ENCODE peak calls at places on chromosomes 16 and 17, in seven cellular contexts. W is stimulated activated CD4-positive, alpha-beta T cell treated with anti-CD3 and anti-CD28 coated beads, Interleukin-1b, Interleukin-23, amount 100 ng/mL, for 1 hour; D is Calu3; Q is HTR-8/SVneo; J is nucleus accumbens; N is colonic mucosa; B is activated CD4-positive, CD25-positive, alpha-beta regulatory T cell. O is an unnamed sample.

GRCh38 chr17:70454908-70455307 is 285.6 kb downstream of the KCNJ2 start:
- DNase-seq in W (no peak), D (no peak), Q (no peak), J (no peak), N (no peak), B (no peak), O (no peak)

GRCh38 chr16:88393571-88393970 is 10.8 kb downstream of the ZNF469 start:
- DNase-seq in W (no peak), D (no peak), Q (no peak), J (no peak), N (no peak), B (no peak), O (no peak)

GRCh38 chr16:56258508-56259424 is 67.5 kb downstream of the GNAO1 start:
- DNase-seq in W (no peak), D (no peak), Q (no peak), J (no peak), N (no peak), B (no peak), O (no peak)

GRCh38 chr17:1992541-1992940 is 32.6 kb downstream of the RTN4RL1 start:
- DNase-seq in W (no peak), D (no peak), Q (no peak), J (no peak), N (no peak), B (no peak), O (no peak)

GRCh38 chr16:62692685-62693084 is 656.4 kb upstream of the CDH8 start:
- DNase-seq in W (no peak), D (no peak), Q (no peak), J (no peak), N (no peak), B (no peak), O (no peak)

GRCh38 chr16:58332997-58333700 is 38.3 kb upstream of the PRSS54 start:
- DNase-seq in W (no peak), D (no peak), Q (no peak), J (no peak), N (no peak), B (no peak), O (no peak)

GRCh38 chr17:64635647-64636305 is 26.3 kb downstream of the SMURF2 start:
- DNase-seq in W (no peak), D (no peak), Q (no peak), J (no peak), N (no peak), B (no peak), O (no peak)

GRCh38 chr16:19746561-19746960 is 28.5 kb downstream of the IQCK start:
- DNase-seq in W (no peak), D (peak), Q (no peak), J (no peak), N (no peak), B (no peak), O (no peak)

O was measured in T follicular helper cell.